ENCODE peak calls at places on chromosomes 7 and 10, in four cellular contexts. E is astrocyte of the hippocampus, O is cardiac fibroblast, S is amniotic stem cell. R is an unnamed sample.

GRCh38 chr10:70575874-70576802 is 26.4 kb downstream of the PRF1 start:
- DNase-seq in O (peak; percentile 58), S (no peak), E (peak; percentile 88), R (peak; percentile 74)

GRCh38 chr10:42113158-42113450 is 525.3 kb downstream of the ZNF33B start:
- DNase-seq in S (no peak), E (no peak), O (no peak), R (no peak)

GRCh38 chr7:17913250-17913649 is 27.0 kb downstream of the SNX13 start:
- DNase-seq in E (no peak), S (no peak), O (no peak), R (no peak)

GRCh38 chr10:84194424-84195043 is at the start of gene CDHR1:
- DNase-seq in E (peak; percentile 51), S (no peak), O (no peak), R (no peak)

GRCh38 chr10:100890696-100891271 is 22.0 kb upstream of the SLF2 start:
- DNase-seq in E (peak; percentile 97), O (peak; percentile 97), S (peak; percentile 74), R (no peak)

GRCh38 chr7:75823198-75823910 is 9.7 kb upstream of the CCL24 start:
- DNase-seq in E (no peak), O (no peak), S (no peak), R (no peak)

GRCh38 chr10:42623929-42624328 is 14.4 kb downstream of the ZNF33B start:
- DNase-seq in E (no peak), S (no peak), O (no peak), R (no peak)

GRCh38 chr7:75762350-75762917 is 9.6 kb downstream of the CCL26 start:
- DNase-seq in E (peak; percentile 71), O (peak; percentile 74), S (no peak), R (no peak)

GRCh38 chr7:131652934-131653333 is 96.5 kb upstream of the PODXL start:
- DNase-seq in S (no peak), E (peak; percentile 23), O (no peak), R (no peak)

R was measured in NK-92 treated with Interleukin-12 subunit alpha and Interleukin-12 subunit beta, amount 100 ng/mL, for 24 hours.